ENCODE peak calls at places on chromosomes 1 and 21, in seven cellular contexts. B is iris pigment epithelial cell, Y is hypothalamus, R is left ventricle myocardium superior, X is GF-D8, K is left colon, P is brain microvascular endothelial cell. O is an unnamed sample.

GRCh38 chr1:203508463-203508862 is 14.5 kb downstream of the OPTC start:
- DNase-seq in B (no peak), Y (no peak), X (no peak), P (no peak), R (peak), K (no peak), O (no peak)

GRCh38 chr1:228852015-228852414 is 116.7 kb downstream of the RHOU start:
- DNase-seq in K (peak), P (no peak), R (peak), Y (no peak), B (no peak), X (no peak), O (no peak)

GRCh38 chr1:154759793-154760192 is 110.3 kb downstream of the KCNN3 start:
- DNase-seq in B (no peak), K (no peak), P (no peak), Y (no peak), X (no peak), R (no peak), O (no peak)

GRCh38 chr1:61261585-61261984 is 179.2 kb downstream of the NFIA start:
- DNase-seq in K (no peak), Y (no peak), X (no peak), B (no peak), R (no peak), P (no peak), O (peak)

GRCh38 chr21:29181799-29182470 is 51.5 kb downstream of the MAP3K7CL start:
- DNase-seq in R (no peak), B (peak), P (peak), X (no peak), Y (no peak), K (no peak), O (no peak)

GRCh38 chr21:29072873-29073221 is 601 bp downstream of the CCT8 start:
- DNase-seq in X (no peak), R (no peak), P (peak), Y (no peak), B (peak), K (no peak), O (no peak)

GRCh38 chr21:33976082-33976979 is 60.7 kb upstream of the ATP5PO start:
- DNase-seq in Y (no peak), P (peak), R (peak), K (no peak), B (peak), X (peak), O (peak)

GRCh38 chr1:154431586-154432373 is 26.6 kb downstream of the IL6R start:
- DNase-seq in K (no peak), X (no peak), R (no peak), Y (no peak), P (peak), B (peak), O (no peak)

GRCh38 chr1:197614916-197615692 is 160.2 kb downstream of the DENND1B start:
- DNase-seq in R (no peak), X (peak), P (peak), Y (no peak), K (peak), B (peak), O (peak)

GRCh38 chr1:41108696-41109284 is 87.3 kb upstream of the SLFNL1 start:
- DNase-seq in R (no peak), X (no peak), K (no peak), B (peak), P (peak), Y (no peak), O (no peak)

GRCh38 chr1:226737819-226738420 is 1.2 kb downstream of the ITPKB start:
- DNase-seq in B (peak), Y (no peak), P (peak), R (peak), X (no peak), K (peak), O (peak)

GRCh38 chr1:29875557-29876028 is 639.3 kb downstream of the PTPRU start:
- DNase-seq in R (no peak), K (no peak), B (no peak), X (no peak), P (no peak), Y (no peak), O (peak)

GRCh38 chr21:26447932-26448331 is 125.2 kb downstream of the CYYR1 start:
- DNase-seq in P (no peak), X (no peak), R (no peak), B (no peak), K (no peak), Y (no peak), O (no peak)

GRCh38 chr1:49340576-49340975 is 563.9 kb upstream of the BEND5 start:
- DNase-seq in Y (no peak), R (no peak), P (no peak), B (no peak), X (no peak), K (no peak), O (no peak)

GRCh38 chr1:230424440-230425251 is 1.5 kb downstream of the PGBD5 start:
- DNase-seq in B (no peak), Y (no peak), P (no peak), R (no peak), X (peak), K (peak), O (peak)

GRCh38 chr1:109787211-109787844 is 23.6 kb upstream of the EPS8L3 start:
- DNase-seq in X (no peak), K (no peak), B (peak), P (no peak), R (no peak), Y (no peak), O (no peak)